ENCODE peak calls at places on chromosomes 5 and 9, in seven cellular contexts. One of them, this sample, is unnamed.

GRCh38 chr5:124996023-124996763 is 249.8 kb upstream of the ZNF608 start:
- DNase-seq in HFFc6: no peak
- DNase-seq in psoas muscle: no peak
- DNase-seq in BJ: no peak
- DNase-seq in GM13977: no peak
- DNase-seq in AG09309: no peak
- DNase-seq in WTC11: no peak
- DNase-seq in this sample: no peak

GRCh38 chr9:14190240-14190639 is 123.7 kb downstream of the NFIB start:
- DNase-seq in HFFc6: no peak
- DNase-seq in psoas muscle: no peak
- DNase-seq in BJ: no peak
- DNase-seq in GM13977: no peak
- DNase-seq in AG09309: no peak
- DNase-seq in WTC11: no peak
- DNase-seq in this sample: no peak

GRCh38 chr5:147479431-147479830 is 30.4 kb downstream of the DPYSL3 start:
- DNase-seq in HFFc6: no peak
- DNase-seq in psoas muscle: no peak
- DNase-seq in BJ: no peak
- DNase-seq in GM13977: peak
- DNase-seq in AG09309: no peak
- DNase-seq in WTC11: no peak
- DNase-seq in this sample: no peak

GRCh38 chr9:6461619-6462018 is 48.6 kb downstream of the UHRF2 start:
- DNase-seq in HFFc6: no peak
- DNase-seq in psoas muscle: no peak
- DNase-seq in BJ: no peak
- DNase-seq in GM13977: no peak
- DNase-seq in AG09309: no peak
- DNase-seq in WTC11: no peak
- DNase-seq in this sample: no peak

GRCh38 chr9:79667716-79668458 is 96.1 kb downstream of the TLE4 start:
- DNase-seq in HFFc6: no peak
- DNase-seq in psoas muscle: no peak
- DNase-seq in BJ: no peak
- DNase-seq in GM13977: no peak
- DNase-seq in AG09309: no peak
- DNase-seq in WTC11: no peak
- DNase-seq in this sample: no peak

GRCh38 chr9:79387091-79387490 is 184.7 kb upstream of the TLE4 start:
- DNase-seq in HFFc6: no peak
- DNase-seq in psoas muscle: no peak
- DNase-seq in BJ: no peak
- DNase-seq in GM13977: no peak
- DNase-seq in AG09309: no peak
- DNase-seq in WTC11: no peak
- DNase-seq in this sample: no peak

GRCh38 chr9:23587903-23588302 is 238.1 kb downstream of the ELAVL2 start:
- DNase-seq in HFFc6: no peak
- DNase-seq in psoas muscle: no peak
- DNase-seq in BJ: no peak
- DNase-seq in GM13977: no peak
- DNase-seq in AG09309: no peak
- DNase-seq in WTC11: peak
- DNase-seq in this sample: no peak

GRCh38 chr5:96538831-96539250 is 105.8 kb upstream of the PCSK1 start:
- DNase-seq in HFFc6: no peak
- DNase-seq in psoas muscle: no peak
- DNase-seq in BJ: no peak
- DNase-seq in GM13977: no peak
- DNase-seq in AG09309: no peak
- DNase-seq in WTC11: no peak
- DNase-seq in this sample: no peak

GRCh38 chr5:72015103-72015548 is 92.1 kb upstream of the MAP1B start:
- DNase-seq in HFFc6: peak
- DNase-seq in psoas muscle: no peak
- DNase-seq in BJ: no peak
- DNase-seq in GM13977: no peak
- DNase-seq in AG09309: no peak
- DNase-seq in WTC11: no peak
- DNase-seq in this sample: no peak

GRCh38 chr5:44949687-44950086 is 140.9 kb downstream of the MRPS30 start:
- DNase-seq in HFFc6: no peak
- DNase-seq in psoas muscle: no peak
- DNase-seq in BJ: no peak
- DNase-seq in GM13977: no peak
- DNase-seq in AG09309: no peak
- DNase-seq in WTC11: no peak
- DNase-seq in this sample: no peak
- TF ChIP-seq CTCF in HFFc6: no peak
- TF ChIP-seq CTCF in psoas muscle: no peak
- TF ChIP-seq CTCF in BJ: no peak
- TF ChIP-seq CTCF in GM13977: no peak
- TF ChIP-seq CTCF in AG09309: no peak
- TF ChIP-seq CTCF in WTC11: no peak
- TF ChIP-seq CTCF in this sample: no peak

GRCh38 chr5:43623048-43623447 is 20.1 kb downstream of the NNT start:
- DNase-seq in HFFc6: no peak
- DNase-seq in psoas muscle: no peak
- DNase-seq in BJ: no peak
- DNase-seq in GM13977: no peak
- DNase-seq in AG09309: no peak
- DNase-seq in WTC11: no peak
- DNase-seq in this sample: no peak

GRCh38 chr5:43631182-43631910 is 28.4 kb downstream of the NNT start:
- DNase-seq in HFFc6: peak
- DNase-seq in psoas muscle: peak
- DNase-seq in BJ: no peak
- DNase-seq in GM13977: peak
- DNase-seq in AG09309: peak
- DNase-seq in WTC11: peak
- DNase-seq in this sample: peak

DNA sequence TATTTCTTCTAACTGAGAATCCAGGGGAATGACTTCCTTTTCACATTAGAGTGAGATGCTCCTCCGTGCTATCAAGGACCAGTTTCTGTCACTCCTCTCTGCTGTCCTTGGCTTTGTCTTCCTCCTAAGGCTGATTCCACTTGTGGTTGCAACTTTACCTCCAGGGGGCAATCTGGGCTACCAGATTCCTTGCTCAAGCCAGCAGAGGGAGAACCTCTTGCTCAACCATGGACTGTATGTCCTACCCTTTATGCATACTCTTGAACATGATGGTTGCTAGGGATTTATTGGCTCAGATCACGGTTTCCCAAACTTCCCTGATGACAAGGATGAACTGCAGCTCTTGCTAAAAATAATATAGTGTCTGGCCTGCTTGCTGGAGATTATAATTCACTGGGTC is 24.0 kb downstream of the NNT start:
- DNase-seq in HFFc6: peak
- DNase-seq in psoas muscle: peak
- DNase-seq in BJ: no peak
- DNase-seq in GM13977: no peak
- DNase-seq in AG09309: no peak
- DNase-seq in WTC11: peak
- DNase-seq in this sample: no peak
- TF ChIP-seq CTCF in HFFc6: peak
- TF ChIP-seq CTCF in psoas muscle: peak
- TF ChIP-seq CTCF in BJ: peak
- TF ChIP-seq CTCF in GM13977: peak
- TF ChIP-seq CTCF in AG09309: peak
- TF ChIP-seq CTCF in WTC11: peak
- TF ChIP-seq CTCF in this sample: peak

GRCh38 chr5:160269017-160269416 is 39.7 kb downstream of the FABP6 start:
- DNase-seq in HFFc6: peak
- DNase-seq in psoas muscle: peak
- DNase-seq in BJ: peak
- DNase-seq in GM13977: no peak
- DNase-seq in AG09309: no peak
- DNase-seq in WTC11: no peak
- DNase-seq in this sample: no peak

GRCh38 chr5:160266044-160266718 is 36.9 kb downstream of the FABP6 start:
- DNase-seq in HFFc6: no peak
- DNase-seq in psoas muscle: no peak
- DNase-seq in BJ: no peak
- DNase-seq in GM13977: no peak
- DNase-seq in AG09309: no peak
- DNase-seq in WTC11: no peak
- DNase-seq in this sample: no peak

GRCh38 chr5:160263326-160263850 is 34.1 kb downstream of the FABP6 start:
- DNase-seq in HFFc6: no peak
- DNase-seq in psoas muscle: no peak
- DNase-seq in BJ: no peak
- DNase-seq in GM13977: no peak
- DNase-seq in AG09309: no peak
- DNase-seq in WTC11: no peak
- DNase-seq in this sample: no peak

GRCh38 chr5:160268111-160268510 is 38.8 kb downstream of the FABP6 start:
- DNase-seq in HFFc6: no peak
- DNase-seq in psoas muscle: no peak
- DNase-seq in BJ: no peak
- DNase-seq in GM13977: no peak
- DNase-seq in AG09309: no peak
- DNase-seq in WTC11: no peak
- DNase-seq in this sample: no peak

GRCh38 chr5:160266752-160267345 is 37.5 kb downstream of the FABP6 start:
- DNase-seq in HFFc6: no peak
- DNase-seq in psoas muscle: no peak
- DNase-seq in BJ: no peak
- DNase-seq in GM13977: no peak
- DNase-seq in AG09309: no peak
- DNase-seq in WTC11: peak
- DNase-seq in this sample: no peak
- TF ChIP-seq CTCF in HFFc6: peak
- TF ChIP-seq CTCF in psoas muscle: no peak
- TF ChIP-seq CTCF in BJ: no peak
- TF ChIP-seq CTCF in GM13977: no peak
- TF ChIP-seq CTCF in AG09309: no peak
- TF ChIP-seq CTCF in WTC11: peak
- TF ChIP-seq CTCF in this sample: no peak

GRCh38 chr9:120875954-120876841 is 790 bp downstream of the PHF19 start:
- DNase-seq in HFFc6: peak
- DNase-seq in psoas muscle: peak
- DNase-seq in BJ: peak
- DNase-seq in GM13977: peak
- DNase-seq in AG09309: no peak
- DNase-seq in WTC11: peak
- DNase-seq in this sample: peak

GRCh38 chr9:120875643-120875953 is 1.4 kb downstream of the PHF19 start:
- DNase-seq in HFFc6: no peak
- DNase-seq in psoas muscle: no peak
- DNase-seq in BJ: no peak
- DNase-seq in GM13977: no peak
- DNase-seq in AG09309: no peak
- DNase-seq in WTC11: no peak
- DNase-seq in this sample: no peak

GRCh38 chr9:120876842-120877240 is at the start of gene PHF19:
- DNase-seq in HFFc6: no peak
- DNase-seq in psoas muscle: peak
- DNase-seq in BJ: no peak
- DNase-seq in GM13977: no peak
- DNase-seq in AG09309: no peak
- DNase-seq in WTC11: no peak
- DNase-seq in this sample: no peak

GRCh38 chr9:120878188-120879130 is 1.5 kb upstream of the PHF19 start:
- DNase-seq in HFFc6: no peak
- DNase-seq in psoas muscle: no peak
- DNase-seq in BJ: no peak
- DNase-seq in GM13977: no peak
- DNase-seq in AG09309: no peak
- DNase-seq in WTC11: no peak
- DNase-seq in this sample: no peak

DNA sequence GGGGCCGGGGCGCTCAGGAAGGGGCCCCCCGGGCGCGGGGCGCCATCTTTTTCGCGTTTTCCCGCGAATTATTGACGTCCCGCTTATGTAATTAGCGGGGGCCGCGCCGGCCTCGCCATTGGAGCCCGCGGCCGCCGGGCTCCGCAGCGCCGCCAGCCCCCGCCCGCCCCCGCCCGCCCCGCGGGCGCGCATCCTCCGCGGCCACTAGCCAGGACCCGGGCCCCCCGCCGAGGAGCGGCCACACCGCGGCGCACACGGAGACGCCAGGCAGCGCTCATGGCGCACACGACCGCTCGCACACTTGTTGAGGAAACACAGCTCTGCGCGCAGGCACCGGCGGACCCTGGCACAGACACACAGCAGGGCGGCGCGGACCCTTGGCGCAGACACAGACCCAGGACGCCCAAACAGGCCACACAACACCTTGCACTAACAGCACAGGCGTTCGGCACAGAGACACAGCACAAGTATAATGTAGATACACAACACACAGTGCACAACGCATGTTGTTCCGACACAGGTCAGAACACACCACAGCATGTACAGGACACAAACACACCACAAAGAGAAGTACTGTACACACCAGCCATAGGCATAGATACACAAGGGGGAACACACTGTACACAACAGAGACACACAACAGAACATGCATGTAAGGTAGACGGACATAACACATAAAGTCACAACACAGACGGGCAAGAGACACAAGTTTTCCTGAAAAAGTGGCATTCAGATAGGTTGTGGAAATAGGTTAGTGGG is 467 bp upstream of the PHF19 start:
- DNase-seq in HFFc6: peak
- DNase-seq in psoas muscle: peak
- DNase-seq in BJ: no peak
- DNase-seq in GM13977: peak
- DNase-seq in AG09309: no peak
- DNase-seq in WTC11: peak
- DNase-seq in this sample: no peak
- TF ChIP-seq CTCF in HFFc6: no peak
- TF ChIP-seq CTCF in psoas muscle: no peak
- TF ChIP-seq CTCF in BJ: no peak
- TF ChIP-seq CTCF in GM13977: peak
- TF ChIP-seq CTCF in AG09309: no peak
- TF ChIP-seq CTCF in WTC11: no peak
- TF ChIP-seq CTCF in this sample: no peak

GRCh38 chr5:134004626-134005414 is at the start of gene VDAC1:
- DNase-seq in HFFc6: peak
- DNase-seq in psoas muscle: peak
- DNase-seq in BJ: peak
- DNase-seq in GM13977: peak
- DNase-seq in AG09309: peak
- DNase-seq in WTC11: peak
- DNase-seq in this sample: no peak
- TF ChIP-seq CTCF in HFFc6: peak
- TF ChIP-seq CTCF in psoas muscle: no peak
- TF ChIP-seq CTCF in BJ: peak
- TF ChIP-seq CTCF in GM13977: no peak
- TF ChIP-seq CTCF in AG09309: no peak
- TF ChIP-seq CTCF in WTC11: no peak
- TF ChIP-seq CTCF in this sample: peak